ENCODE peak calls at places on chromosomes 2 and 18, in four cellular contexts. G, B, U and Q are unnamed samples.

GRCh38 chr2:37013315-37013641 is 46.9 kb upstream of the STRN start:
- DNase-seq in B (no peak), G (no peak), U (no peak), Q (no peak)

GRCh38 chr2:111062417-111062816 is 58.3 kb upstream of the BCL2L11 start:
- DNase-seq in U (no peak), G (no peak), B (no peak), Q (no peak)

GRCh38 chr2:8148260-8148880 is 533.5 kb upstream of the ID2 start:
- DNase-seq in U (peak), G (no peak), B (no peak), Q (peak)

GRCh38 chr2:225090746-225091145 is 48.5 kb upstream of the DOCK10 start:
- DNase-seq in B (no peak), G (no peak), U (no peak), Q (no peak)

GRCh38 chr2:164009801-164010337 is 274.1 kb upstream of the FIGN start:
- DNase-seq in B (no peak), U (no peak), G (no peak), Q (no peak)

GRCh38 chr2:11348209-11348749 is 3.8 kb upstream of the ROCK2 start:
- DNase-seq in G (no peak), U (no peak), B (no peak), Q (peak)

GRCh38 chr18:63879684-63880083 is 7.8 kb upstream of the SERPINB2 start:
- DNase-seq in G (no peak), U (no peak), B (no peak), Q (no peak)

GRCh38 chr2:207385903-207386302 is 143.9 kb upstream of the CREB1 start:
- DNase-seq in U (peak), B (no peak), G (no peak), Q (peak)

DNA sequence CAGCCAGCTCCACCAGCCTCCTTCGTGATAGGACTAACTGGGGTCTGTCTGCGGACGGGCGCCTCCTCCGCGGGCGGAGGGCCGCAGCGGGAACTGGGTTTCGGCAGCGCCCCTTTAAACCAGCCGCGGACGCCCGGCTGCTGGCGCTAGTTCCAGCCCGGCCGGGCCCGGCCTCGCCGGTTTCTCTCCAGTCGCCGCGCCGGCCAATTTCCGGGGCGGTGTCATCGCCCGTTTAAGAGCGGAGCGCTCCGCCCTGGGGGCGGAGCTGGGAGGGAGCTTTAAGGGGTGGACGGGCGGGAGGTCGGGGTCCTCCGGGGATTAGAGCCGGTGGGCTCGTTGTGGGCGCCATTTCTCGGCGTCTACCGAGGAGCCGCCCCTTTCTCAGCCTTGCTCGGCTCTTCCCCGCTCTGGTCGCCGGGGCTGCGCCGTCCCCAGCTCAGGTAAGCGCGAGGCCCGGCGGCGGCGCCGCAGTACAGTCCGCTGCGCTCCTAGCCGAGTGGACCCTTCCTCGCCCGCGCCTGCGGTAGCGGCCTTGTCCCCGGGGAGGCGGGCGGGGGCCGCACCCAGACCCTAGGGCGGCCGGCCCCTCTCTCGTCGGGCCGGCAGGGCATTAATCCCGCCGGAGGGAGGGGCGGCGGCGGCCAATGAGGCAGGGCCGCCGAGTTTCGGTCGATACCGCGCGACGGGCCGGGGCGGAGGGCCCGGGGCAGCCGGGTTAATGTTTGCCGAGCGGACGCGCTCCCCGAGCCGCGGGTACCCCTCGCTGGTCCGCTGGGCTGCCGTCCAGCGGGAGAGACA is at the start of gene EPB41L5:
- DNase-seq in B (peak), U (peak), G (peak), Q (peak)
- TF ChIP-seq CTCF in B (no peak), U (no peak), G (no peak), Q (no peak)

DNA sequence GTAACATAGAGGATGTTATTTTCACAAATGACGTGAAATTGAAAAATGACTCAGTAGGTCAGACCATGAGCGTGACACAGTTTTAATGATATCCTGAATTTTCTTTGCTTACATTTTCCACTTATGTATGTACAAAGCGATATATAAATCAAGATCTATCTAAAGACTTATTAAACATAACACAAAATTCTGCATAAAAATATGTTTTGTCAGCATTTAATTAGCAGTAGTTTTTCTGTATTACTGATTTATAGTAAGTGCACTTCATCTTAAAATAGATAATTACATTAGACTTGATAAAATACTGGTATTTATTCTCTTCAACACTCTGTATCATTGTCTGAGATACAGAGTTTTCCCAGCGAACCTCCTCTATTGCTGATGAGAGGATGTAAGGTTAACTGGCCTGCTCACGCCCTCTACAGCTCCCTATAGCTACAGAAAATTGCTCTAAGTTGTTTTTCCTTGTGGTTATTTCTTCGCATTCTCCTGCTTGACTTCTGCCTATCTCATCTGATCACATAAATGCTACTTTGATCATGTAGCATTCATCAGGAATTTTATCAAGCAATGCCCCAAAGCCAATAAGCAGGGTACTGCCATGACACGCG is 548.8 kb upstream of the REG3G start:
- DNase-seq in B (no peak), U (no peak), G (no peak), Q (no peak)
- TF ChIP-seq CTCF in B (no peak), U (no peak), G (no peak), Q (no peak)

DNA sequence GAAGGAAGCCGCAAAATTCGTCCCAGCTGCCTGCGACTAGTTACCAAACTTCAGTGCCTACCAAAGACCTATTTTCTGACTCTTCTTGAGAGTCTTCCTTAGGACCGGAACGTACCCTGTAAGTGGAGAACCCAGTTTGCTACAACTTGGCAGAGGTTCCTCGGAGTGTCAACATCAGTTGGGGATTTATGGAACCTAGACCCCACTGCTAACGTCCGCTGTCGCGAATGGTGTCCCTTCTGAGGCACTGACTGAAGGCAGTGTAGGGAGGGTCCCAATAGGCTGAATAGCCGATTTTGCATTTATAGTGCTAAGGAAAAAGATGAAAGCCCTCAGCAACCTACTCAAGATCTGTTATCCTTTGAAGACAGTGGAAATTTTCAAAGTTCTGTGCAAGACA is 568 bp upstream of the STK17B start:
- DNase-seq in G (no peak), U (no peak), B (no peak), Q (no peak)
- TF ChIP-seq CTCF in G (no peak), U (no peak), B (no peak), Q (no peak)

DNA sequence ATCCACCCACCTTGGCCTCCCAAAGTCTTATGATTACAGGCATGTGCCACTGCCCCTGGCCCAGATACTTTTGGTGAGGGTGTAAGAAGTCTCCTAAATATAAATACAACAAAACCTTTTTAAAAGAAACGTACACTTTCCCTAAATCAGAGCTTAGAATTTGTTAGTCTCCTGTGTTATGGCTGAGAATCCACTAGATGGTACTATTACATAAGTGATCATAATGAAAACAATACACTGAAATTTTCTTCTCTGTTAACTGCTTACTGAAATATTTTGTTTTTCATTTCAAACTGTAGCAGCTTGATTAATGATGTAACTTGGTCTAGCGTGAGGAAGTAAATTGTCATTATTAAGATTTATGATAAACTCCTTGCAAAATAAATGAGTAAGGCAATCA is 74.8 kb upstream of the FAM98A start:
- DNase-seq in G (peak), U (peak), B (no peak), Q (peak)
- TF ChIP-seq CTCF in G (peak), U (peak), B (no peak), Q (peak)

DNA sequence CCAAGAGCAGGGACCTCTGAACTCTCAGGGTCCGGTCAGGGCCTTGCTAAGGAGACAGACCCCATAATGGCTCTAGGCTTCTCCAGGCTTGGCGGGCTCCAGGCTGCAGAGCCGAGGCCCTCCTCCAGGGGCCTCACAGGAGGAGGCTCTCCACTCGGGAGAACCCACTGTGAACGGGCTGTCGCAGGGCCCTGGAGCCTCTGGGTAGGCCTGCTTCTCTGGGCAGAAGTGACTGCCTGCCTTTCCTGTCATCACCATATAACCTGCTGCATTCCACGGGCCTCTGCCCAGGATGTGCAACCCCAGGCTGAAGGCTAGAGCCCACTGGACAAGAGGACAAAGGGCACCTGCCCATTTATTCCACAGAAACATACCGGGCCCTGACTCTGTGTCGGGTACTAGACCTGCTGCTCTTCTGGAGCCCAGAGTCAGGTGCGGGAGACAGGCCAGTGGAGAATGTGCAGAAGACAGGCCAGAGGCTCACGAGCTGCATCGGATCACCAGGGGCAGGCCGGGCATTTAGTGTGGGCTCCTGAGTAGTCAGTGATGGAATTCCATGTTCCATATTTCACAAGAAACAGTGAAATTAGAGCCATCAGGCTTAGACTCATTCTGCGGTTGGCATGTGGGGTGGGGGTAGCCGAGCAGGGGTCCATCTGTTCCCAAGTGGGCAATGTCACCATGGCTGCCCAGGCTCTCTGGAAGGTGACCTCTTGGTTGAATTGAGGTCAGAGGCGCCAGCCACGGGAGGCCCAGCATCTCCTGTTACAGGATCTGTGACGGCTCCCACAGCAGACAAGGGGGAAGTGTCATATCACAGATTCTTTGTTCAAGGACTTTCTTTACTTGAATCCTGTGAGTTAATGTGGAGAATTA is 220.8 kb downstream of the SH3RF3 start:
- DNase-seq in G (no peak), U (no peak), B (peak), Q (no peak)
- TF ChIP-seq CTCF in G (no peak), U (peak), B (no peak), Q (no peak)

GRCh38 chr2:167331636-167332232 is 443.5 kb downstream of the XIRP2 start:
- DNase-seq in B (no peak), G (peak), U (peak), Q (peak)
- TF ChIP-seq CTCF in B (no peak), G (peak), U (peak), Q (peak)

GRCh38 chr18:58497845-58498244 is 131.0 kb downstream of the ALPK2 start:
- DNase-seq in B (no peak), G (no peak), U (peak), Q (peak)
- TF ChIP-seq CTCF in B (no peak), G (no peak), U (no peak), Q (no peak)

GRCh38 chr2:20225294-20226151 is 593 bp upstream of the SDC1 start:
- DNase-seq in G (peak), U (peak), B (no peak), Q (peak)
- TF ChIP-seq CTCF in G (peak), U (peak), B (peak), Q (peak)

GRCh38 chr18:9681217-9681616 is 26.9 kb upstream of the RAB31 start:
- DNase-seq in U (no peak), G (no peak), B (no peak), Q (no peak)

GRCh38 chr18:9684901-9685738 is 23.0 kb upstream of the RAB31 start:
- DNase-seq in U (peak), G (no peak), B (no peak), Q (peak)

GRCh38 chr18:9682572-9682971 is 25.5 kb upstream of the RAB31 start:
- DNase-seq in U (no peak), G (no peak), B (no peak), Q (no peak)

GRCh38 chr18:9688036-9688741 is 19.9 kb upstream of the RAB31 start:
- DNase-seq in G (no peak), B (no peak), U (peak), Q (peak)

DNA sequence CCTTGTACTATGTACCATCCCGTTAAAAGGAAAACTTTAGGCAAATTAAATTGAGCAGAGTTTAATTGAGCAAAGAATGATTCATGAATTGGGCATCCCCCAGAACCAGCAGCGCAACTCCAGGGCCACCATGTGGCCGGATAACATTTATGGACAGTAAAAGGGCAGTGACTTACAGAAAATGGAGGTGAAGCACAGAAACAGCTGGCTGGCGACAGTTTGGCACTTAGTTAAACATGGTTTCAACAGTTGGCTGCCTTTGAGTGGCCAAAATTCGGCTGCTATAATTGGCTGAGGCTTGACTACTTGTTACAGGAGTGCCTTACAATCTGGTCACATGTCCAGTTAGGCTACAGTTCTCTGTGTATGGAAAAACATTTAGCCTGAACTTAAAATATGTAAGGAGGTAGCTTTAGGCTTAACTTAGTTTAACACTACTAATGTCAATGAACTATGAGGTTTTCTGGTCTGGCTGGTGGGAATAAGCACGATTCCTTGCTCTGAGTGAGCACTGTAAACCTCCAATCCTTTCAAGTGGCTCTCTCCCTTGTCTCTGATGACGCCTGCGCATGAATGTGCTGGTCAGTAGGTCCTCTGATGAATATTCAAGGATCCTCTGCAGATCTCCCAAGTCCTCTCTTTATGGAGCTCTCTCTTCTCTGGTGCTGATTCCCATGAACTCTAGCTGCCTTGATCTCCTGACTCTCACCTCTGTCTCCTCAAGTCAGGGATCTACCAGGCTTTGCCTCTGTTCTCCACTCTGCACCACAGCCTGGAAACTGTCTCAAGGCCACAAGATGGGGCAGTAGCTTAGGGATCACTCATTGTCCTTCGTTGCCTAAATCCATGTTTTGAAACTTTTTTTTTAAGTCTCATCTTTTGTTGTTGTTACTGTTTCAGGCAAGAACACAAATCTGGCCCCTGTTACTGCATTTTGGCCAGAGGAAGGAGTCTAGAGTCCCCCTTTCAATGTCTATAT is 24.4 kb upstream of the RAB31 start:
- DNase-seq in G (peak), B (no peak), U (peak), Q (peak)
- TF ChIP-seq CTCF in G (peak), B (no peak), U (peak), Q (peak)

DNA sequence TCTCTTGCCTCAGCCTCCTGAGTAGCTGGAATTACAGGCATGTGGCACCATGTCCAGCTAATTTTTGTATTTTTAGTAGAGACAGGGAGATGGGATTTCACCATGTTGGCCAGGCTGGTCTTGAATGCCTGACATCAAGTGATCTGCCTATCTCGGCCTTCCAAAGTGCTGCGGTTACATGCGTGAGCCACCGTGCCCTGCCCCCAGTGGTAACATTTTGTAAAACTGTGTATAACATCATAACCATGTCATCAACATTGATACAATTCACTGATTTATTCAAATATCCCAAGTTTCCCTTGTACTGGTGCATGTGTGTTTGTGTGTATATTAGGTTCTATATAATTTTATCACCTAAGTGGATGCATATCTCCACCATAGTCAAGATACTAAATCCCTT is 70.0 kb downstream of the PDCL3 start:
- DNase-seq in G (no peak), U (no peak), B (no peak), Q (no peak)
- TF ChIP-seq CTCF in G (no peak), U (no peak), B (no peak), Q (no peak)